ENCODE peak calls at places on chromosomes 12 and 14, in six cellular contexts. K, X, Z, V, E and W are unnamed samples. For H3K9me3 and H3K4me1, the result is how much of the 10 kb centered on the place peaks cover.

GRCh38 chr12:105705765-105706164 is 375.3 kb downstream of the C12orf75 start:
- DNase-seq in K (no peak), X (peak), Z (no peak), V (no peak), E (no peak), W (peak)

GRCh38 chr14:42023452-42023851 is 416.8 kb downstream of the LRFN5 start:
- DNase-seq in K (no peak), X (no peak), Z (no peak), V (no peak), E (no peak), W (no peak)

GRCh38 chr14:74135386-74135785 is 50.6 kb downstream of the LIN52 start:
- DNase-seq in K (no peak), X (no peak), Z (no peak), V (no peak), E (no peak), W (no peak)

GRCh38 chr14:94989946-94990345 is 167.4 kb downstream of the DICER1 start:
- DNase-seq in K (no peak), X (no peak), Z (no peak), V (no peak), E (no peak), W (no peak)

GRCh38 chr12:47768323-47768811 is 4.7 kb upstream of the SLC48A1 start:
- DNase-seq in K (no peak), X (no peak), Z (no peak), V (no peak), E (no peak), W (peak)

GRCh38 chr12:27561535-27562350 is 37.7 kb downstream of the PPFIBP1 start:
- DNase-seq in K (no peak), X (no peak), Z (no peak), V (no peak), E (no peak), W (no peak)

GRCh38 chr14:54420478-54421116 is 20.6 kb downstream of the CNIH1 start:
- DNase-seq in K (no peak), X (no peak), Z (no peak), V (no peak), E (no peak), W (peak)

GRCh38 chr14:93329965-93330608 is 2.7 kb downstream of the BTBD7 start:
- DNase-seq in K (no peak), X (no peak), Z (no peak), V (no peak), E (no peak), W (no peak)

GRCh38 chr14:96176811-96177211 is 27.8 kb upstream of the BDKRB2 start:
- DNase-seq in K (no peak), X (no peak), Z (no peak), V (no peak), E (no peak), W (no peak)

GRCh38 chr12:28060901-28061300 is 88.4 kb upstream of the PTHLH start:
- DNase-seq in K (no peak), X (no peak), Z (no peak), V (no peak), E (no peak), W (no peak)

GRCh38 chr12:114944736-114945135 is 260.8 kb upstream of the TBX3 start:
- DNase-seq in K (no peak), X (no peak), Z (no peak), V (no peak), E (no peak), W (no peak)

GRCh38 chr12:115794659-115795081 is 482.8 kb downstream of the MED13L start:
- DNase-seq in K (no peak), X (no peak), Z (no peak), V (no peak), E (no peak), W (no peak)

GRCh38 chr12:41769810-41770209 is 374.9 kb downstream of the GXYLT1 start:
- DNase-seq in K (no peak), X (peak), Z (no peak), V (no peak), E (no peak), W (no peak)

GRCh38 chr14:92473261-92473946 is 40.2 kb upstream of the RIN3 start:
- DNase-seq in K (no peak), X (no peak), Z (no peak), V (no peak), E (peak), W (no peak)

GRCh38 chr14:33617154-33617553 is 333.7 kb downstream of the EGLN3 start:
- DNase-seq in K (no peak), X (no peak), Z (no peak), V (no peak), E (no peak), W (no peak)

GRCh38 chr12:57883700-57884099 is 37.2 kb upstream of the CTDSP2 start:
- DNase-seq in K (no peak), X (no peak), Z (no peak), V (no peak), E (no peak), W (no peak)

GRCh38 chr14:71163050-71163841 is 256.0 kb downstream of the PCNX1 start:
- DNase-seq in K (no peak), X (no peak), Z (no peak), V (no peak), E (no peak), W (no peak)

GRCh38 chr14:69612014-69612758 is 790 bp downstream of the SUSD6 start:
- DNase-seq in K (peak), X (peak), Z (no peak), V (peak), E (no peak), W (no peak)

GRCh38 chr12:52182898-52183543 is 8.8 kb downstream of the KRT80 start:
- DNase-seq in K (no peak), X (no peak), Z (no peak), V (peak), E (no peak), W (no peak)

GRCh38 chr14:90698379-90698869 is 117.8 kb downstream of the TTC7B start:
- DNase-seq in K (no peak), X (no peak), Z (no peak), V (peak), E (no peak), W (no peak)

GRCh38 chr14:51219473-51220448 is 20.3 kb upstream of the TMX1 start:
- DNase-seq in K (no peak), X (peak), Z (no peak), V (no peak), E (no peak), W (no peak)

GRCh38 chr12:28108599-28108998 is 81.7 kb upstream of the CCDC91 start:
- DNase-seq in K (no peak), X (no peak), Z (no peak), V (no peak), E (no peak), W (no peak)

GRCh38 chr12:19575307-19576243 is 136.3 kb downstream of the AEBP2 start:
- DNase-seq in K (peak), X (no peak), Z (no peak), V (no peak), E (peak), W (peak)

GRCh38 chr12:19576421-19576925 is 137.2 kb downstream of the AEBP2 start:
- DNase-seq in K (no peak), X (no peak), Z (no peak), V (no peak), E (no peak), W (no peak)

GRCh38 chr12:19574606-19575005 is 135.3 kb downstream of the AEBP2 start:
- DNase-seq in K (no peak), X (no peak), Z (no peak), V (no peak), E (no peak), W (peak)

GRCh38 chr12:19572920-19573558 is 133.7 kb downstream of the AEBP2 start:
- DNase-seq in K (no peak), X (peak), Z (no peak), V (no peak), E (no peak), W (peak)

GRCh38 chr12:19573866-19574265 is 134.6 kb downstream of the AEBP2 start:
- DNase-seq in K (no peak), X (no peak), Z (no peak), V (no peak), E (no peak), W (no peak)
- H3K9me3 ChIP-seq in K (under half), X (under half), Z (under half), V (under half), E (under half), W (under half)

DNA sequence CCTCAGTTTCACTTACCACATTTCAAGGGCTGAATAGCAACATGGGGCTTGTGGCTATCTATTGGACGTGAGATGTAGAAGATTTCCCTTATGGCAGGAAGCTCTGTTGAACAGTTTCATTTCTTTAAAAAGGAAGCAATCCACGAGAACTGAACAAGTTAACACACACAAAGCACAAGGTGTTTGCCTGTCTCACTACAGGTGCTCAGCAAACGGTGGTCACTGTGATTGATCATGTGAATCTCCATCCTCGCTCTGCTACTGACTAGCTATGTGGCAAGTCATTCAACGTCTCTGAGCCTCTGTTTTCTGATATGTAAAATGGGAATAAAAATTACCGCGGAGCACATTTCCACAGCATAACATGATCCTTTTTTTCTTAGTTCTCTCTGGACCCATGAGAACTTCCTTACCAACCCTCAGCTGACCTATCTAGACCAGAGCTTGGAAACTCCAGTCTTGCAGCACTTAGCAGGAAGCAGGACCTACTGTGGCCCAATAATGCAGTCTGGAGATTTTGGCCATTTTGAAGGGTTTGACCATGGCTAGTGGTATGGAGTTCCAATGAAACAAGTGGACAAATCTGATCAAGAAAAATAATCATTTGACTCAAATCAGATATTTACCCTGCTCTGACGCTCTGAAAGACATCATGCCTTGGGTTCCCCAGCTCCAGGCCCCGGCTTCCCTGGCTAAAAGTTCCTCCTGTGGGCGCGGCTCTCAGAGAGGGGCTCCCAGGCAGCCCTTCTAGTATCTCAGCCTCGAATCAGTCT is 278.8 kb downstream of the ZFP36L1 start:
- DNase-seq in K (no peak), X (no peak), Z (no peak), V (no peak), E (no peak), W (no peak)
- H3K4me1 ChIP-seq in K (under half), X (under half), Z (half or more), V (under half), E (under half), W (under half)

GRCh38 chr12:48972213-48973021 is 882 bp upstream of the WNT10B start:
- DNase-seq in K (no peak), X (no peak), Z (no peak), V (no peak), E (peak), W (no peak)

GRCh38 chr12:48969160-48969771 is 2.3 kb downstream of the WNT10B start:
- DNase-seq in K (no peak), X (no peak), Z (no peak), V (no peak), E (no peak), W (no peak)

GRCh38 chr12:48969847-48970701 is 1.5 kb downstream of the WNT10B start:
- DNase-seq in K (no peak), X (peak), Z (no peak), V (no peak), E (no peak), W (no peak)

GRCh38 chr12:48973084-48973483 is 1.5 kb upstream of the WNT10B start:
- DNase-seq in K (no peak), X (no peak), Z (no peak), V (no peak), E (no peak), W (no peak)

DNA sequence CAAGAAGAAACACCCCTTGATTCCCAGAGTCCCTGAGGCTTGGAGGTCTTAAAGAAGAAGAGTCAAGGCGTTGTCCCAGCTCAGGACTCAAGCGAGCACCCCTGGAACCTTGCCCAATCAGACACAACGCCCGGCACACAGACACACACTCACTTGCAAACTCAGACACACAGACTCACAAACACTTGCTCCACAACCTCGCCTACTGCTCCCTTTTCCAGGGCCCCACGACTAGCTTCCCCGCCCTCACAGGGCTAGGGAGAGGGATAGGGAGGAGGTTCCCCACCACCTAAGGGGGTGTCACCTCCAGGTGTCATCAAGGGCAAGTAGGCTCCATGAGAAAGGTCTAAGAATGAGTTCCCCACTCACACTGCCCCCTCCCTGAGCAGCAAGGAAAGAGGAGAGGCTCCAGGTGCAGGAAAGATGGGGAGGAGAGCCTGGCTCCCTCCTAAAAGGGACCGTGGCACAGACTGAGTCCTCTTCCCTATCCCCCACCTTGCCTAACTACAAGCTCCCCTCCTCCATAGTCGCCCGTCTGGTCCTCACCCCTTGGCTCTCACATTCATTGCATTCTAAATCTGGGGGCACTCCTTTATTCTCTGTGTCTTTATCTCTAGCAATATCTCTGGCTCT is 717 bp downstream of the WNT10B start:
- DNase-seq in K (no peak), X (no peak), Z (no peak), V (no peak), E (no peak), W (no peak)
- H3K4me3 ChIP-seq in K (no peak), X (no peak), Z (peak), V (peak), E (peak), W (peak)

GRCh38 chr14:84074626-84075025 is 1455.3 kb upstream of the FLRT2 start:
- DNase-seq in K (no peak), X (no peak), Z (no peak), V (no peak), E (no peak), W (no peak)
- H3K9me3 ChIP-seq in K (under half), X (under half), Z (under half), V (under half), E (under half), W (under half)

GRCh38 chr12:90166671-90167070 is 458.0 kb upstream of the ATP2B1 start:
- DNase-seq in K (no peak), X (no peak), Z (no peak), V (no peak), E (no peak), W (no peak)
- H3K4me1 ChIP-seq in K (under half), X (under half), Z (under half), V (under half), E (under half), W (under half)

DNA sequence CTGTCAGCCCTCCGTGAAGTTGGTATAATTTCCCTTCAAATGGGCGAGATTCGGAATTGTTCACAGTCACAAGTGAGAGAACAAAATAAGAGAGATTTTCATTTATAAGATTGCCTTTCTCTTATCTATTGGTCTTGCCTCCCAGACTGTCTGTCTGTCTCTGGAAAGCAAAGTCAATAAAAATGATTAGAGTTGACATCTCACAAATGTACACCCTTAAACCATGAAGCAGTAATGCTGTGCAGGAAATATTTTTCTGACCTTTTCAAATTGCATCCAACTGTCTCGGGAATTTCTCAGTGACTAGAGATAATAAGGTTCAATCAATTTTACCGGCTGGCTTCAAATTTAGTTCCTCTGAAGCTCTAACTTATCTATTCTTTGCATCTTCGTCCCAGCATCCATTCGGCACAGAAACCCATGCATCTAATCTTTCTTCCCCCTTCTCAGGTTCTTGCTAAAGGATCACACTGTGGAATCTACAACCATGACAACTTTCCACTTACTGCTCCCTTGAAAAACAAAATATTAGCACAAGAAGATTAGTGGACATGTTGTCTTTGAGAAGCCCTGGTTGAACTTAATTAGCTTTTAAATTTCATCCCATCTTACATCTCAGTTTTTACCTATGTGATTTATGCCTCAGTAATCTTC is 93.1 kb downstream of the RMST start:
- DNase-seq in K (no peak), X (no peak), Z (no peak), V (no peak), E (no peak), W (no peak)
- H3K4me3 ChIP-seq in K (no peak), X (no peak), Z (no peak), V (no peak), E (no peak), W (no peak)

DNA sequence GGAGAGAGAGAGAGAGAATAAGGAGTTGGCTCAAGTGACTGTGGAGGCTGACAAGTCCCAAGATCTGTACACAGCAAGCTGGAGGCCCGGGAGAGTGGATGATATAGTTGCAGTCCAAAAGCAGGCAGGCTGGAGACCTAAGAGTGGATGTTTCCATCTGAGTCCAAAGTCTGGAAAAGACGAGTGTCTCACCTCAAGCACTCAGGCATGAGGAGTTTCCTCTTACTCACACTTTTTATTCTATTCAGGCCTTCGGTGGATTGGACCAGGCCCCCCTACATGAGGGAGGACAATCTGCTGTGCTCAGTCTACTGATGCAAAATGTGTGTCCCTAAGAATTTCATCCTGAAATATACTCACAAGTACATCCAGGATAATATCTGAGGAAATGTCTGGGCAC is 484.6 kb downstream of the VRK1 start:
- DNase-seq in K (no peak), X (no peak), Z (no peak), V (no peak), E (no peak), W (no peak)
- H3K9me3 ChIP-seq in K (under half), X (under half), Z (under half), V (under half), E (under half), W (under half)

GRCh38 chr12:45204757-45205156 is 11.1 kb upstream of the ANO6 start:
- DNase-seq in K (no peak), X (no peak), Z (no peak), V (no peak), E (no peak), W (no peak)
- H3K4me1 ChIP-seq in K (under half), X (under half), Z (under half), V (under half), E (under half), W (under half)

DNA sequence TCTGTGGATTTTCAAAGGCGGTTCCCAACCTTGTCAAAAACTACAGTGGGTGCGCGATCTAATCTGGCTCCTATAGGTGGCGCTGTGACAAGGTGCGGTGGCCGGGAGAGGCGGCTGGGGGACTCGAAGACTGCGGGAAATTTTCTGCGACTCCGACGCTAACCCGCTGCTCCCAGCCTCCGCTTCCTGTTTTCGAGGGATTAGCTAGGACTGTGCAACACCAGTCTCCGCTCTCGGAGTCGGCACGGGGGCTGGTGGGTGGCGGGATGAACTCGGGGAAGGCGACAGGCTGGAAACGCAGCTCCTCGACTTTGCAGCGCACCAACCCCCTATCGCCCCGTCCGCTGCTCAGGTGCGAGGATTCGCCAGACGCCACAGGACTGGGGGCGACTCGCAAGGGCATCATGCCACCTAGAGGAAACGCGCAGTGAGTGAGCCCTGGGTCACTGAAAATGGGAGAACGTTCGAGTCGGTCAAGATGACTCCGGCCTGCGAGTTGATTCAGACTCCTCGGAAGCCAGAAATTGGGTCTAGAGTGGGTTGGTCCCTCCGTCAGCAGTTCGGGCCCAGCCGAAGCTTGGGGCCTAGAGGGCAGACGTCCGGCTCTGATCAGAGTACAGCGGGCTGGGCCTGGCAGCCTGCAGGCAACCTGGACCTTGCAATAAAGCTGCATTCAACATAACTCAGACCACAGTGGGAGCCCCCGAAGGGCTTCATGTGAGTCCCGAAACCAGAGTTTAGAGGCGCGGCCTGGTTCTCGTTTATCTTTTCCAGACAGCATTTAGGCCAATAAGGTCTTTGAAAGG is 5.5 kb upstream of the PAX9 start:
- DNase-seq in K (no peak), X (peak), Z (no peak), V (no peak), E (no peak), W (peak)
- H3K4me3 ChIP-seq in K (no peak), X (no peak), Z (peak), V (no peak), E (no peak), W (no peak)